ENCODE peak calls at places on chromosomes 5 and 9, in eight cellular contexts. One of them, this sample, is unnamed.

GRCh38 chr9:105842023-105842644 is 147.8 kb downstream of the TMEM38B start:
- DNase-seq in left ventricle myocardium inferior: no peak
- DNase-seq in ascending aorta: no peak
- DNase-seq in gastrocnemius medialis: no peak
- DNase-seq in adipocyte: peak; percentile 55
- DNase-seq in CD4-positive, CD25-positive, alpha-beta regulatory T cell: peak; percentile 36
- DNase-seq in GM23248: peak; percentile 54
- DNase-seq in HepG2: peak; percentile 16
- DNase-seq in this sample: peak; percentile 23

GRCh38 chr9:14778565-14778964 is 56.0 kb upstream of the CER1 start:
- DNase-seq in gastrocnemius medialis: no peak
- DNase-seq in CD4-positive, CD25-positive, alpha-beta regulatory T cell: no peak
- DNase-seq in adipocyte: no peak
- DNase-seq in GM23248: no peak
- DNase-seq in left ventricle myocardium inferior: no peak
- DNase-seq in HepG2: no peak
- DNase-seq in ascending aorta: no peak
- DNase-seq in this sample: no peak

GRCh38 chr9:2725929-2726328 is 8.6 kb downstream of the KCNV2 start:
- DNase-seq in left ventricle myocardium inferior: no peak
- DNase-seq in gastrocnemius medialis: no peak
- DNase-seq in GM23248: no peak
- DNase-seq in HepG2: no peak
- DNase-seq in ascending aorta: no peak
- DNase-seq in CD4-positive, CD25-positive, alpha-beta regulatory T cell: no peak
- DNase-seq in adipocyte: no peak
- DNase-seq in this sample: no peak

GRCh38 chr9:19127881-19128719 is 808 bp upstream of the PLIN2 start:
- DNase-seq in HepG2: no peak
- DNase-seq in GM23248: peak; percentile 69
- DNase-seq in ascending aorta: peak; percentile 72
- DNase-seq in CD4-positive, CD25-positive, alpha-beta regulatory T cell: peak; percentile 61
- DNase-seq in left ventricle myocardium inferior: peak; percentile 37
- DNase-seq in gastrocnemius medialis: no peak
- DNase-seq in adipocyte: peak; percentile 54
- DNase-seq in this sample: peak; percentile 25

GRCh38 chr9:20941177-20941690 is 90.2 kb downstream of the HACD4 start:
- DNase-seq in left ventricle myocardium inferior: peak; percentile 20
- DNase-seq in HepG2: peak; percentile 63
- DNase-seq in gastrocnemius medialis: peak; percentile 18
- DNase-seq in GM23248: peak; percentile 84
- DNase-seq in CD4-positive, CD25-positive, alpha-beta regulatory T cell: peak; percentile 82
- DNase-seq in ascending aorta: peak; percentile 68
- DNase-seq in adipocyte: peak; percentile 91
- DNase-seq in this sample: peak; percentile 61

GRCh38 chr5:37565067-37565670 is 186.1 kb downstream of the WDR70 start:
- DNase-seq in adipocyte: peak; percentile 12
- DNase-seq in ascending aorta: no peak
- DNase-seq in HepG2: no peak
- DNase-seq in GM23248: peak; percentile 16
- DNase-seq in CD4-positive, CD25-positive, alpha-beta regulatory T cell: no peak
- DNase-seq in gastrocnemius medialis: no peak
- DNase-seq in left ventricle myocardium inferior: no peak
- DNase-seq in this sample: no peak

GRCh38 chr5:81924467-81924866 is 47.4 kb upstream of the ATG10 start:
- DNase-seq in gastrocnemius medialis: no peak
- DNase-seq in ascending aorta: no peak
- DNase-seq in CD4-positive, CD25-positive, alpha-beta regulatory T cell: no peak
- DNase-seq in GM23248: no peak
- DNase-seq in left ventricle myocardium inferior: peak; percentile 41
- DNase-seq in adipocyte: no peak
- DNase-seq in HepG2: no peak
- DNase-seq in this sample: no peak

GRCh38 chr9:13665418-13666066 is 386.1 kb upstream of the MPDZ start:
- DNase-seq in CD4-positive, CD25-positive, alpha-beta regulatory T cell: no peak
- DNase-seq in ascending aorta: no peak
- DNase-seq in gastrocnemius medialis: no peak
- DNase-seq in GM23248: peak; percentile 12
- DNase-seq in adipocyte: peak; percentile 45
- DNase-seq in left ventricle myocardium inferior: no peak
- DNase-seq in HepG2: peak; percentile 15
- DNase-seq in this sample: no peak

GRCh38 chr5:94691947-94692346 is 73.5 kb downstream of the SLF1 start:
- DNase-seq in left ventricle myocardium inferior: no peak
- DNase-seq in adipocyte: peak; percentile 47
- DNase-seq in gastrocnemius medialis: no peak
- DNase-seq in GM23248: peak; percentile 78
- DNase-seq in HepG2: peak; percentile 3
- DNase-seq in ascending aorta: no peak
- DNase-seq in CD4-positive, CD25-positive, alpha-beta regulatory T cell: no peak
- DNase-seq in this sample: no peak

GRCh38 chr9:89550516-89550915 is 52.6 kb upstream of the SEMA4D start:
- DNase-seq in GM23248: no peak
- DNase-seq in adipocyte: no peak
- DNase-seq in left ventricle myocardium inferior: no peak
- DNase-seq in CD4-positive, CD25-positive, alpha-beta regulatory T cell: no peak
- DNase-seq in ascending aorta: no peak
- DNase-seq in gastrocnemius medialis: no peak
- DNase-seq in HepG2: no peak
- DNase-seq in this sample: no peak

GRCh38 chr9:120177121-120177520 is 402.8 kb downstream of the CDK5RAP2 start:
- DNase-seq in left ventricle myocardium inferior: no peak
- DNase-seq in CD4-positive, CD25-positive, alpha-beta regulatory T cell: no peak
- DNase-seq in adipocyte: no peak
- DNase-seq in ascending aorta: no peak
- DNase-seq in HepG2: no peak
- DNase-seq in GM23248: no peak
- DNase-seq in gastrocnemius medialis: no peak
- DNase-seq in this sample: no peak

GRCh38 chr5:145936401-145937131 is at the start of gene SH3RF2:
- DNase-seq in ascending aorta: peak; percentile 82
- DNase-seq in left ventricle myocardium inferior: peak; percentile 30
- DNase-seq in HepG2: peak; percentile 67
- DNase-seq in GM23248: peak; percentile 80
- DNase-seq in adipocyte: peak; percentile 84
- DNase-seq in CD4-positive, CD25-positive, alpha-beta regulatory T cell: peak; percentile 45
- DNase-seq in gastrocnemius medialis: peak; percentile 68
- DNase-seq in this sample: no peak

GRCh38 chr5:140205952-140206351 is 31.0 kb downstream of the CYSTM1 start:
- DNase-seq in left ventricle myocardium inferior: no peak
- DNase-seq in CD4-positive, CD25-positive, alpha-beta regulatory T cell: no peak
- DNase-seq in adipocyte: no peak
- DNase-seq in GM23248: peak; percentile 9
- DNase-seq in gastrocnemius medialis: peak; percentile 69
- DNase-seq in HepG2: no peak
- DNase-seq in ascending aorta: no peak
- DNase-seq in this sample: no peak

GRCh38 chr5:671459-672328 is 21.5 kb downstream of the TPPP start:
- DNase-seq in gastrocnemius medialis: peak; percentile 66
- DNase-seq in left ventricle myocardium inferior: peak; percentile 72
- DNase-seq in ascending aorta: peak; percentile 78
- DNase-seq in adipocyte: peak; percentile 77
- DNase-seq in CD4-positive, CD25-positive, alpha-beta regulatory T cell: peak; percentile 63
- DNase-seq in HepG2: peak; percentile 57
- DNase-seq in GM23248: peak; percentile 78
- DNase-seq in this sample: peak; percentile 82

GRCh38 chr5:72624641-72625236 is 117.5 kb upstream of the ZNF366 start:
- DNase-seq in left ventricle myocardium inferior: no peak
- DNase-seq in ascending aorta: no peak
- DNase-seq in GM23248: peak; percentile 75
- DNase-seq in HepG2: no peak
- DNase-seq in CD4-positive, CD25-positive, alpha-beta regulatory T cell: no peak
- DNase-seq in adipocyte: peak; percentile 59
- DNase-seq in gastrocnemius medialis: peak; percentile 79
- DNase-seq in this sample: no peak

GRCh38 chr5:59098743-59099142 is 515.9 kb downstream of the RAB3C start:
- DNase-seq in HepG2: no peak
- DNase-seq in adipocyte: no peak
- DNase-seq in gastrocnemius medialis: no peak
- DNase-seq in ascending aorta: no peak
- DNase-seq in CD4-positive, CD25-positive, alpha-beta regulatory T cell: no peak
- DNase-seq in left ventricle myocardium inferior: no peak
- DNase-seq in GM23248: no peak
- DNase-seq in this sample: no peak

GRCh38 chr5:133820516-133820915 is 147.9 kb downstream of the C5orf15 start:
- DNase-seq in CD4-positive, CD25-positive, alpha-beta regulatory T cell: no peak
- DNase-seq in left ventricle myocardium inferior: no peak
- DNase-seq in HepG2: no peak
- DNase-seq in gastrocnemius medialis: peak; percentile 72
- DNase-seq in ascending aorta: no peak
- DNase-seq in GM23248: no peak
- DNase-seq in adipocyte: peak; percentile 61
- DNase-seq in this sample: no peak

GRCh38 chr9:113388833-113389232 is 12.0 kb upstream of the HDHD3 start:
- DNase-seq in HepG2: no peak
- DNase-seq in gastrocnemius medialis: no peak
- DNase-seq in left ventricle myocardium inferior: no peak
- DNase-seq in CD4-positive, CD25-positive, alpha-beta regulatory T cell: no peak
- DNase-seq in ascending aorta: no peak
- DNase-seq in GM23248: no peak
- DNase-seq in adipocyte: no peak
- DNase-seq in this sample: no peak

GRCh38 chr9:113390192-113390960 is 10.7 kb downstream of the ALAD start:
- DNase-seq in HepG2: no peak
- DNase-seq in gastrocnemius medialis: no peak
- DNase-seq in ascending aorta: no peak
- DNase-seq in CD4-positive, CD25-positive, alpha-beta regulatory T cell: no peak
- DNase-seq in left ventricle myocardium inferior: no peak
- DNase-seq in adipocyte: no peak
- DNase-seq in GM23248: no peak
- DNase-seq in this sample: no peak

GRCh38 chr9:113387560-113388230 is 10.9 kb upstream of the HDHD3 start:
- DNase-seq in gastrocnemius medialis: no peak
- DNase-seq in adipocyte: no peak
- DNase-seq in CD4-positive, CD25-positive, alpha-beta regulatory T cell: no peak
- DNase-seq in left ventricle myocardium inferior: no peak
- DNase-seq in ascending aorta: no peak
- DNase-seq in HepG2: peak; percentile 91
- DNase-seq in GM23248: no peak
- DNase-seq in this sample: no peak

GRCh38 chr9:113389451-113389850 is 11.6 kb downstream of the ALAD start:
- DNase-seq in left ventricle myocardium inferior: no peak
- DNase-seq in gastrocnemius medialis: no peak
- DNase-seq in adipocyte: no peak
- DNase-seq in ascending aorta: no peak
- DNase-seq in CD4-positive, CD25-positive, alpha-beta regulatory T cell: no peak
- DNase-seq in GM23248: no peak
- DNase-seq in HepG2: no peak
- DNase-seq in this sample: no peak

GRCh38 chr9:113386571-113387393 is 10.0 kb upstream of the HDHD3 start:
- DNase-seq in left ventricle myocardium inferior: no peak
- DNase-seq in GM23248: no peak
- DNase-seq in CD4-positive, CD25-positive, alpha-beta regulatory T cell: no peak
- DNase-seq in ascending aorta: no peak
- DNase-seq in HepG2: no peak
- DNase-seq in adipocyte: no peak
- DNase-seq in gastrocnemius medialis: no peak
- DNase-seq in this sample: no peak
- H3K36me3 ChIP-seq in left ventricle myocardium inferior: peaks cover 51% of the 10 kb centered on the region
- H3K36me3 ChIP-seq in GM23248: peaks cover 3% of the 10 kb centered on the region
- H3K36me3 ChIP-seq in CD4-positive, CD25-positive, alpha-beta regulatory T cell: peaks cover 38% of the 10 kb centered on the region
- H3K36me3 ChIP-seq in ascending aorta: peaks cover 36% of the 10 kb centered on the region
- H3K36me3 ChIP-seq in HepG2: peaks cover 36% of the 10 kb centered on the region
- H3K36me3 ChIP-seq in adipocyte: peaks cover 40% of the 10 kb centered on the region
- H3K36me3 ChIP-seq in gastrocnemius medialis: no peaks in the 10 kb centered on the region
- H3K36me3 ChIP-seq in this sample: peaks cover 7% of the 10 kb centered on the region

DNA sequence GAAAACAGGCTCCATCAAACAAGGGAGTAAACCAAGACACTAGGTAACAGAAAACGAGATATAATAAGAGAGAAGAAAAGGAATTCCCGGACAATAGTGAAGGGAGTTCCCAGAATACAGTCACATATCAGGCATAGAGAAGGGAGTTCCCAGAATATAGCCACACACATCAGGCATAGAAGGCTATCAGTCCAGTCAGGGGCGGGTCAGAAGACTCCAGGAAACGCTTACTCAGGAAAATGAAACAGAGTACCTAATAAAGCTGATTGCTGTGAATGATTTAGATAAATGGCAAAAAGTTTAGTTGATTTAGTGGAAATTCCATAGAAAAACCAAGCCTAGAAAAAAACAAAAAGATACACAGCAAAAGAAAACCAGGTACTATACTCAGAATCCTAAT is 4.9 kb downstream of the TOMM5 start:
- DNase-seq in left ventricle myocardium inferior: no peak
- DNase-seq in GM23248: no peak
- DNase-seq in gastrocnemius medialis: no peak
- DNase-seq in CD4-positive, CD25-positive, alpha-beta regulatory T cell: no peak
- DNase-seq in HepG2: no peak
- DNase-seq in ascending aorta: no peak
- DNase-seq in adipocyte: no peak
- DNase-seq in this sample: no peak
- H3K36me3 ChIP-seq in left ventricle myocardium inferior: peaks cover 53% of the 10 kb centered on the region
- H3K36me3 ChIP-seq in GM23248: peaks cover 54% of the 10 kb centered on the region
- H3K36me3 ChIP-seq in gastrocnemius medialis: no peaks in the 10 kb centered on the region
- H3K36me3 ChIP-seq in CD4-positive, CD25-positive, alpha-beta regulatory T cell: peaks cover 62% of the 10 kb centered on the region
- H3K36me3 ChIP-seq in HepG2: peaks cover 67% of the 10 kb centered on the region
- H3K36me3 ChIP-seq in ascending aorta: peaks cover 39% of the 10 kb centered on the region
- H3K36me3 ChIP-seq in adipocyte: peaks cover 65% of the 10 kb centered on the region
- H3K36me3 ChIP-seq in this sample: peaks cover 27% of the 10 kb centered on the region

GRCh38 chr9:93826905-93827544 is 128.1 kb downstream of the BARX1 start:
- DNase-seq in gastrocnemius medialis: no peak
- DNase-seq in ascending aorta: no peak
- DNase-seq in CD4-positive, CD25-positive, alpha-beta regulatory T cell: no peak
- DNase-seq in HepG2: no peak
- DNase-seq in adipocyte: no peak
- DNase-seq in GM23248: no peak
- DNase-seq in left ventricle myocardium inferior: no peak
- DNase-seq in this sample: no peak
- H3K36me3 ChIP-seq in gastrocnemius medialis: no peaks in the 10 kb centered on the region
- H3K36me3 ChIP-seq in ascending aorta: no peaks in the 10 kb centered on the region
- H3K36me3 ChIP-seq in CD4-positive, CD25-positive, alpha-beta regulatory T cell: no peaks in the 10 kb centered on the region
- H3K36me3 ChIP-seq in HepG2: no peaks in the 10 kb centered on the region
- H3K36me3 ChIP-seq in adipocyte: no peaks in the 10 kb centered on the region
- H3K36me3 ChIP-seq in GM23248: no peaks in the 10 kb centered on the region
- H3K36me3 ChIP-seq in left ventricle myocardium inferior: no peaks in the 10 kb centered on the region
- H3K36me3 ChIP-seq in this sample: no peaks in the 10 kb centered on the region

DNA sequence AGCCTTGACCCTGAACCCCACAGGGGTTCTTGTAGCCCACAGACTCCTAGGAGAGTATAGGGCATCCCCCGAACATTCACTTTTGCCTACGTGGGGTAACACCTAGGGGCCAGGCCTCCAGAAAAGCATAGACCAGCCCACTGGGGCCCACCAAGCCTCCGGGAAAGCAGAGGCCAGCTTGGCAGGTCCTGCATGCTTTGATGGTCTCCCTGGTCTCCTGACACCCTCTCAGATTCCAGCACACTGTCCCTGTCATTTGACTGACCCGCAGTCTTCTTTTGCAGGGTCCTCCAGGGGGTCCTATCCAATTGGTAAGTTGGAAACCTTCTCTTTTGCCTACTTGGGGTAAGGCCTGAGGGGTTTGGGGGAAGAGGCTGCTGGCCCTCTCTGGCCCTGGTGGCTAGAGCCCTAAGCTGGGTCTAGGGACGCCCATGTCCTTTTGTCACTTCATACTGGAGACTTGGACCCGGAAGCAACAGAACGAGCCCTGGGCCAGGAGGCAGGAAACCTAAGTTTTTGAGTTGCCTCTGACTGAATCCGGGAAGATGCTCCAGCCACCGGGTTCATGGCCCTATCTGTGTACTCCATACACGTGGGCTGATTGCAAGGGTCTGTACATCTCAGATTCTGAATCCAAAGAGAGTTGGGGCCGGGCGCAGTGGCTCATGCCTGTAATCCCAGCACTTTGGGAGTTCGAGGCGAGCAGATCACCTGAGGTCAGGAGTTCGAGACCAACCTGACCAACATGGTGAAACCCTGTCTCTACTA is 20.9 kb upstream of the ORM1 start:
- DNase-seq in ascending aorta: peak; percentile 57
- DNase-seq in adipocyte: no peak
- DNase-seq in HepG2: no peak
- DNase-seq in GM23248: no peak
- DNase-seq in left ventricle myocardium inferior: no peak
- DNase-seq in CD4-positive, CD25-positive, alpha-beta regulatory T cell: no peak
- DNase-seq in gastrocnemius medialis: no peak
- DNase-seq in this sample: no peak
- H3K36me3 ChIP-seq in ascending aorta: peaks cover 2% of the 10 kb centered on the region
- H3K36me3 ChIP-seq in adipocyte: peaks cover 73% of the 10 kb centered on the region
- H3K36me3 ChIP-seq in HepG2: peaks cover 88% of the 10 kb centered on the region
- H3K36me3 ChIP-seq in GM23248: no peaks in the 10 kb centered on the region
- H3K36me3 ChIP-seq in left ventricle myocardium inferior: peaks cover 25% of the 10 kb centered on the region
- H3K36me3 ChIP-seq in CD4-positive, CD25-positive, alpha-beta regulatory T cell: no peaks in the 10 kb centered on the region
- H3K36me3 ChIP-seq in gastrocnemius medialis: no peaks in the 10 kb centered on the region
- H3K36me3 ChIP-seq in this sample: no peaks in the 10 kb centered on the region